ENCODE peak calls at places on chromosomes 6 and 20, in four cellular contexts. One of them, this sample, is unnamed.

GRCh38 chr20:47648943-47649342 is 136.3 kb downstream of the SULF2 start:
- DNase-seq in ovary: no peak
- DNase-seq in suprapubic skin: no peak
- DNase-seq in stomach: no peak
- DNase-seq in this sample: no peak

GRCh38 chr6:87832025-87832825 is 130.2 kb upstream of the AKIRIN2 start:
- DNase-seq in ovary: no peak
- DNase-seq in suprapubic skin: no peak
- DNase-seq in stomach: no peak
- DNase-seq in this sample: no peak

GRCh38 chr6:36754582-36755434 is 57.2 kb downstream of the RAB44 start:
- DNase-seq in ovary: no peak
- DNase-seq in suprapubic skin: no peak
- DNase-seq in stomach: no peak
- DNase-seq in this sample: no peak

GRCh38 chr6:146876271-146877151 is 277.7 kb downstream of the ADGB start:
- DNase-seq in ovary: no peak
- DNase-seq in suprapubic skin: no peak
- DNase-seq in stomach: no peak
- DNase-seq in this sample: no peak

GRCh38 chr6:42049116-42049809 is 1.1 kb upstream of the TAF8 start:
- DNase-seq in ovary: peak; percentile 48
- DNase-seq in suprapubic skin: peak; percentile 77
- DNase-seq in stomach: no peak
- DNase-seq in this sample: no peak

GRCh38 chr6:132063204-132063603 is 112.0 kb upstream of the CCN2 start:
- DNase-seq in ovary: no peak
- DNase-seq in suprapubic skin: no peak
- DNase-seq in stomach: no peak
- DNase-seq in this sample: no peak

GRCh38 chr6:170290306-170291128 is at the start of gene DLL1:
- DNase-seq in ovary: no peak
- DNase-seq in suprapubic skin: no peak
- DNase-seq in stomach: peak; percentile 57
- DNase-seq in this sample: no peak

GRCh38 chr6:39882567-39882953 is 51.7 kb downstream of the MOCS1 start:
- DNase-seq in ovary: peak; percentile 52
- DNase-seq in suprapubic skin: no peak
- DNase-seq in stomach: no peak
- DNase-seq in this sample: peak; percentile 53

GRCh38 chr6:152085533-152085932 is 278.1 kb downstream of the ESR1 start:
- DNase-seq in ovary: no peak
- DNase-seq in suprapubic skin: no peak
- DNase-seq in stomach: no peak
- DNase-seq in this sample: no peak

GRCh38 chr6:139577124-139577800 is 202.8 kb upstream of the CITED2 start:
- DNase-seq in ovary: no peak
- DNase-seq in suprapubic skin: no peak
- DNase-seq in stomach: no peak
- DNase-seq in this sample: no peak

GRCh38 chr20:54704032-54704635 is 228.7 kb downstream of the DOK5 start:
- DNase-seq in ovary: no peak
- DNase-seq in suprapubic skin: no peak
- DNase-seq in stomach: no peak
- DNase-seq in this sample: no peak

GRCh38 chr6:37779902-37780628 is 39.5 kb upstream of the ZFAND3 start:
- DNase-seq in ovary: no peak
- DNase-seq in suprapubic skin: no peak
- DNase-seq in stomach: no peak
- DNase-seq in this sample: no peak

DNA sequence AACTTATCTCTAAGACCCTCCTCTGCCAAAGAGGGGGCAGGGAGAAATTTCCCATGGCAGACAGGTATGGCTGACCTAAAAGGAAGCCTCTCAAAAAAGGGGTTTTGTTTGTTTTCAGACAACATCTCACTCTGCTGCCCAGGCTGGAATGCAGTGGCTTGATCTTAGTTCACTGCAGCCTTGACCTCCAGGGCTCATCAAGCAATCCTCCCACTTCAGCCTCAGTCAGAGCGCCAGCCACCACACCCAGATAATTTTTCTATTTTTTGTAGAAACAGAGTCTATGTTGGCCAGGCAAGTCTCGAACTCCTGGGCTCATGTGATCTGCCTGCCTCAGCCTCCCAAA is 3.8 kb downstream of the EZR start:
- DNase-seq in ovary: no peak
- DNase-seq in suprapubic skin: no peak
- DNase-seq in stomach: peak; percentile 24
- DNase-seq in this sample: no peak
- H3K4me1 ChIP-seq in ovary: peaks cover 14% of the 10 kb centered on the region
- H3K4me1 ChIP-seq in suprapubic skin: peaks cover 75% of the 10 kb centered on the region
- H3K4me1 ChIP-seq in stomach: peaks cover 80% of the 10 kb centered on the region
- H3K4me1 ChIP-seq in this sample: no peaks in the 10 kb centered on the region

GRCh38 chr6:100460650-100461204 is 4.0 kb downstream of the SIM1 start:
- DNase-seq in ovary: no peak
- DNase-seq in suprapubic skin: no peak
- DNase-seq in stomach: no peak
- DNase-seq in this sample: no peak
- H3K4me3 ChIP-seq in ovary: no peak overlapping the region
- H3K4me3 ChIP-seq in suprapubic skin: peak overlapping the region; percentile 28
- H3K4me3 ChIP-seq in stomach: no peak overlapping the region
- H3K4me3 ChIP-seq in this sample: no peak overlapping the region

DNA sequence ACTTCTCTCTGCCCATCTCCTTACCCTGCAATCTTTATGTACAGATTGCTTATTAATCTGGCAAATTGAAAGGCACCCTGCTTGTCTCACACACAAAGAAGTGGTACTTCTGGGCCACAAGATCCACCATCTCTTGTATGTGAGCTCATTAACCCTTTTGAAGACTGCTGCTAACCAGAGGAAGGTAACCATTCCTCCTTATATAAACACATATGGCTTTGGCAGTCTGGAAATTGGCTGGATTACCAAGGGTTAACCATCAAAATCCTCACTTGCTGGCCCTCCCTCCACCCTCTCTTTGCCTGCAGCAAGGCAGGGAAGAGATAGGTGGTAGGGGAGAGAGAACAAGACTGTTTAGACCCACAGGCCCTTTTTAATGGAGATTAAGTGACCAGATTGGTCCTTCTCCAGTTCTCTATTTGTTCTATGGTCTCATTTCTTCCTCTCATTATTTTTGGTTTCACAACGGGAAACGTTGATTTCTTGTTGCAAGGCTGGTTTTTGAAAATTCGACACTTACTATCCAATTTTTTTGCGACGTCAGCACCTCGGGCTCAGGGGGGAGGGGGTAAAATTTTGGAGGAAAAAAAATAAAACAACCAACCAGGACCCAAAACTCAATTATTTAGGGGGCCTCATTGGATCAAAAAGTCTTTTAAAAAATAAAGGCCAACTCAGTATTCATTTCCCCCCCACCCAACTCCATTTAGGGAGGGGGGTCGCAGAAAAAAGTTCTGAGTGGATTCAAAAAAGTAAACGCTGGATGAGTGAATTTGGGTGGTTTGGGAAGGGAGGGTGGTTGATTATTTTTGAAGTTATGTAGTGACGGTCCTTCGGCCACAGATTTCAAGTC is 859 bp downstream of the PPP1R10 start:
- DNase-seq in ovary: no peak
- DNase-seq in suprapubic skin: no peak
- DNase-seq in stomach: no peak
- DNase-seq in this sample: no peak
- TF ChIP-seq EP300 in ovary: no peak
- TF ChIP-seq EP300 in suprapubic skin: no peak
- TF ChIP-seq EP300 in stomach: no peak
- TF ChIP-seq EP300 in this sample: no peak

DNA sequence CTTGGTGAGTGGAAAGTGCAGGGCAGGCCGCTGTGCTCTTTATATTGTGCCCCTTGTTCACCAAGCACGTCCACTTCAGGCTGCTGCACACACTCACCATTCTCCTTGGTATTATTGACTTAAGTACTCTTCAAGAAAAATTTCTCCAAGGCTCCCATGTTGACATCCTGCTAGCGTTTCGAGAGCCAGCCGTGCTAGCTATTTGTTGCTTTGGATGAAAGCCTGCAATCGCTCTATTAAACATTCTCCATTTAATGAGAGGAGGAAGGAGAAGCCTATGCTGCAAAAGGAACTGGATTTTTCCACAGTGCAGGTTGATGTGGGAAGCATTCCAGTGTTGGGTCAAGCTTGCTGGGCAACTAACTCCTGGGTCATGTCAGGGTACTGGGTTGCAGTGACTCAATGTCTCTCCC is 113.5 kb downstream of the CD83 start:
- DNase-seq in ovary: no peak
- DNase-seq in suprapubic skin: no peak
- DNase-seq in stomach: no peak
- DNase-seq in this sample: no peak
- H3K4me1 ChIP-seq in ovary: no peaks in the 10 kb centered on the region
- H3K4me1 ChIP-seq in suprapubic skin: no peaks in the 10 kb centered on the region
- H3K4me1 ChIP-seq in stomach: no peaks in the 10 kb centered on the region
- H3K4me1 ChIP-seq in this sample: peaks cover 4% of the 10 kb centered on the region

DNA sequence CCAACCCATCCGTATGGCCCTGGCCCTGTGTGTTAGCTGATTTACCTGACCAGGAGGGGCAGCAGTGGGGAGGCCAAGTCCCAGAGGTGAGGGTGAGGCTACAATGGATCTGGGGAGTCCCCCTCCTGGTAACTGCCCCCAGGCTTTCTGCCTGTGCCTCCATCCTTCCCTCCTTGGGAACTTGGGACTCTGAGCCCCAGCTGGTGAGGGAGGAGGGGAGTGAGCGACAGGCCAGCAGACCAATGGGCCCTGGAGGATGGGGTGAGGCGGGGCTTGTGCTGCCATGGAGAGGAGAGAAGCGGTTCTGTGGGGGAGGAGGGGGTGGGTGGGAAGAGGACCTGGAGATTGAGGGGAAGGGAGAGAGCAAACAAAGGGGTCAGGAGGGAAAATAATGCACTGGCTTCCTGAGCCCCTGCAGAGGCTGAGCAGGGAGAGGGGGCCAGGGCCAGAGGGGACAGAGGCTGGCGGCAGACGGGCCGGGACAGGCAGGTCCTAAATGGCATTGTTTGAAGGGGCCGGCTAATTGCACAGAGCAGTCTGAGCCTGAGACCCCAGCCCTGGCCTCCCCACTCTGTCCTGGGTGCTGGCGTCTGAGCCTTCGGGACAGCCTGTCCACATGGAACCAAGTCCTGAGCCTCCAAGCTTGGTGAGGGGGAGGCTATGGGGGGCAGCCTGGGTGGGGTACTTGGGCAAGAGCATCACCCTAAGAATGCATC is 17.5 kb downstream of the DNMT3B start:
- DNase-seq in ovary: no peak
- DNase-seq in suprapubic skin: no peak
- DNase-seq in stomach: no peak
- DNase-seq in this sample: no peak
- H3K4me3 ChIP-seq in ovary: no peak overlapping the region
- H3K4me3 ChIP-seq in suprapubic skin: no peak overlapping the region
- H3K4me3 ChIP-seq in stomach: no peak overlapping the region
- H3K4me3 ChIP-seq in this sample: no peak overlapping the region

GRCh38 chr6:44558315-44559227 is 171.1 kb downstream of the CDC5L start:
- DNase-seq in ovary: no peak
- DNase-seq in suprapubic skin: no peak
- DNase-seq in stomach: no peak
- DNase-seq in this sample: no peak
- TF ChIP-seq EP300 in ovary: no peak
- TF ChIP-seq EP300 in suprapubic skin: no peak
- TF ChIP-seq EP300 in stomach: no peak
- TF ChIP-seq EP300 in this sample: peak; percentile 57

GRCh38 chr20:5663396-5663795 is 86.8 kb upstream of the SHLD1 start:
- DNase-seq in ovary: no peak
- DNase-seq in suprapubic skin: no peak
- DNase-seq in stomach: no peak
- DNase-seq in this sample: no peak
- H3K4me1 ChIP-seq in ovary: peaks cover 4% of the 10 kb centered on the region
- H3K4me1 ChIP-seq in suprapubic skin: peaks cover 29% of the 10 kb centered on the region
- H3K4me1 ChIP-seq in stomach: peaks cover 10% of the 10 kb centered on the region
- H3K4me1 ChIP-seq in this sample: peaks cover 10% of the 10 kb centered on the region

GRCh38 chr20:41339957-41340326 is 679 bp upstream of the LPIN3 start:
- DNase-seq in ovary: peak; percentile 85
- DNase-seq in suprapubic skin: peak; percentile 92
- DNase-seq in stomach: peak; percentile 96
- DNase-seq in this sample: peak; percentile 79
- H3K4me3 ChIP-seq in ovary: peak overlapping the region; percentile 45
- H3K4me3 ChIP-seq in suprapubic skin: peak overlapping the region; percentile 56
- H3K4me3 ChIP-seq in stomach: peak overlapping the region; percentile 52
- H3K4me3 ChIP-seq in this sample: peak overlapping the region; percentile 55

DNA sequence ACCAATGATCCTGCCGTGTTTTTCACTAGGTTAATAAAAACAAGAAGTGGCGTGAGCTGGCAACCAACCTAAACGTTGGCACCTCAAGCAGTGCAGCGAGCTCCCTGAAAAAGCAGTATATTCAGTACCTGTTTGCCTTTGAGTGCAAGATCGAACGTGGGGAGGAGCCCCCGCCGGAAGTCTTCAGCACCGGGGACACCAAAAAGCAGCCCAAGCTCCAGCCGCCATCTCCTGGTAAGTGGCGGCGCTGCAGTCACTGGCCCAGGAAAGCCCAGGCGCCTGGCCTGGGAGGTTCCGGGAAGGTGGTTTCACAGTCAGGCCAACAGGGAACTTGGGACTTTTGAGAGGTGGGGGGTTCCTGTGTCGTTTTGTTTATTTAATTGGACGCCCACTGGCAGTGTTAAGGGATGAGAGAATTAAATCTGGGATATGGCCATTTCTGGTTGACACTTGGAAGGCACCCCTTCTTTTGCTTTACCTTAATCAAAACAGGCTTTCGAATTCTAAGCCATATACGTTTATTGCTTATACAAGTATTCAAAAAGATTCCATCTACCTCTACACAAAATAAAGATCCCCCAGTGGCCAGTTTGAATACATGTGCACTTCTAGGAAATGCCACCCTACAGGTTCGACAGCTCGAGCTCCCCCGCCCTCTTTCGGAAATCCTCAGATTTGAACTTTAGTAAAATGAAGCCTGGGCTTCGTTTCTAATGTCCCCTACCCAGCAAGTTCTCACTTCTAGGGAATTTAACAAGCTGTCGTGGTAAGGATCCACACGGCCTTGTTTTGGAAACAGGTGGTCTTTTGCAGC is 138.9 kb downstream of the TMEM242 start:
- DNase-seq in ovary: peak; percentile 78
- DNase-seq in suprapubic skin: peak; percentile 82
- DNase-seq in stomach: peak; percentile 85
- DNase-seq in this sample: peak; percentile 65
- TF ChIP-seq EP300 in ovary: no peak
- TF ChIP-seq EP300 in suprapubic skin: no peak
- TF ChIP-seq EP300 in stomach: no peak
- TF ChIP-seq EP300 in this sample: no peak

This sample was measured in tibial nerve.